ENCODE peak calls at places on chromosome 9, in ten cellular contexts. K, G, A, O, C, U, S, Y, D and Q are unnamed samples.

GRCh38 chr9:89752154-89752553 is 147.3 kb downstream of the GADD45G start:
- DNase-seq in K (no peak), G (no peak), A (no peak), O (no peak), C (no peak), U (no peak), S (no peak), Y (no peak), D (no peak), Q (no peak)

GRCh38 chr9:11063263-11063662 is 450.5 kb upstream of the PTPRD start:
- DNase-seq in K (no peak), G (no peak), A (no peak), O (no peak), C (no peak), U (no peak), S (no peak), Y (no peak), D (no peak), Q (no peak)

GRCh38 chr9:90053027-90053426 is 448.2 kb downstream of the GADD45G start:
- DNase-seq in K (peak), G (no peak), A (no peak), O (no peak), C (no peak), U (no peak), S (peak), Y (no peak), D (peak), Q (no peak)

GRCh38 chr9:119556129-119556875 is 187.1 kb upstream of the BRINP1 start:
- DNase-seq in K (peak), G (peak), A (peak), O (no peak), C (peak), U (peak), S (peak), Y (peak), D (peak), Q (peak)

GRCh38 chr9:87102131-87102530 is 154.8 kb upstream of the GAS1 start:
- DNase-seq in K (no peak), G (no peak), A (no peak), O (no peak), C (no peak), U (no peak), S (no peak), Y (no peak), D (no peak), Q (no peak)

GRCh38 chr9:36504154-36504550 is 68.5 kb upstream of the MELK start:
- DNase-seq in K (no peak), G (no peak), A (no peak), O (peak), C (no peak), U (no peak), S (no peak), Y (no peak), D (peak), Q (no peak)

GRCh38 chr9:96203867-96204412 is 98.0 kb downstream of the HSD17B3 start:
- DNase-seq in K (no peak), G (peak), A (no peak), O (peak), C (no peak), U (no peak), S (no peak), Y (no peak), D (no peak), Q (peak)

GRCh38 chr9:5635390-5635789 is 6.5 kb downstream of the RIC1 start:
- DNase-seq in K (no peak), G (no peak), A (no peak), O (no peak), C (no peak), U (no peak), S (no peak), Y (no peak), D (no peak), Q (no peak)

GRCh38 chr9:116494815-116495634 is 192.1 kb upstream of the TRIM32 start:
- DNase-seq in K (peak), G (no peak), A (no peak), O (no peak), C (no peak), U (no peak), S (no peak), Y (no peak), D (peak), Q (no peak)

GRCh38 chr9:1231998-1232919 is 182.1 kb downstream of the DMRT2 start:
- DNase-seq in K (no peak), G (peak), A (peak), O (no peak), C (peak), U (no peak), S (no peak), Y (no peak), D (no peak), Q (peak)

GRCh38 chr9:32839013-32839442 is 55.7 kb downstream of the TMEM215 start:
- DNase-seq in K (no peak), G (no peak), A (no peak), O (no peak), C (no peak), U (no peak), S (no peak), Y (no peak), D (no peak), Q (no peak)

GRCh38 chr9:7273575-7273974 is 515.8 kb downstream of the KDM4C start:
- DNase-seq in K (peak), G (no peak), A (no peak), O (no peak), C (no peak), U (no peak), S (no peak), Y (no peak), D (peak), Q (no peak)

GRCh38 chr9:107213561-107214028 is 69.5 kb upstream of the RAD23B start:
- DNase-seq in K (no peak), G (no peak), A (no peak), O (no peak), C (peak), U (no peak), S (no peak), Y (no peak), D (no peak), Q (no peak)

GRCh38 chr9:14340536-14340935 is 26.6 kb upstream of the NFIB start:
- DNase-seq in K (no peak), G (no peak), A (no peak), O (no peak), C (no peak), U (no peak), S (no peak), Y (no peak), D (no peak), Q (no peak)

GRCh38 chr9:79570449-79571308 is 1.1 kb upstream of the TLE4 start:
- DNase-seq in K (peak), G (peak), A (peak), O (peak), C (peak), U (no peak), S (peak), Y (peak), D (peak), Q (peak)